ENCODE peak calls at places on chromosomes 16 and 17, in seven cellular contexts. E is EL, L is epithelial cell of esophagus, Y is A549, F is caudate nucleus, R is NCI-H345, G is NCI-H1105 treated with DMSO at 0.1 percent for 48 hours. H is an unnamed sample.

GRCh38 chr16:50473375-50473945 is 74.7 kb upstream of the NKD1 start:
- DNase-seq in E (no peak), L (peak), Y (no peak), F (no peak), R (no peak), G (no peak), H (peak)

GRCh38 chr17:1563786-1564613 is 1.4 kb upstream of the PITPNA start:
- DNase-seq in E (no peak), L (no peak), Y (peak), F (no peak), R (no peak), G (no peak), H (no peak)

GRCh38 chr16:56450275-56450889 is 750 bp downstream of the NUDT21 start:
- DNase-seq in E (peak), L (peak), Y (peak), F (no peak), R (no peak), G (no peak), H (no peak)

GRCh38 chr16:69567031-69567680 is 1.4 kb downstream of the NFAT5 start:
- DNase-seq in E (peak), L (peak), Y (no peak), F (peak), R (no peak), G (no peak), H (peak)

GRCh38 chr17:8488491-8488890 is 52.8 kb downstream of the NDEL1 start:
- DNase-seq in E (no peak), L (no peak), Y (no peak), F (no peak), R (no peak), G (no peak), H (no peak)

GRCh38 chr17:77322534-77323412 is 182.0 kb downstream of the SEC14L1 start:
- DNase-seq in E (peak), L (peak), Y (peak), F (no peak), R (no peak), G (no peak), H (peak)

GRCh38 chr17:30244853-30245385 is 9.4 kb upstream of the SLC6A4 start:
- DNase-seq in E (peak), L (peak), Y (no peak), F (no peak), R (no peak), G (no peak), H (no peak)

GRCh38 chr16:5490499-5490898 is 392.9 kb upstream of the EEF2KMT start:
- DNase-seq in E (no peak), L (no peak), Y (peak), F (no peak), R (no peak), G (no peak), H (no peak)

GRCh38 chr16:4323071-4323844 is 7.4 kb downstream of the GLIS2 start:
- DNase-seq in E (no peak), L (no peak), Y (no peak), F (peak), R (no peak), G (no peak), H (no peak)

GRCh38 chr17:80106176-80106575 is 4.8 kb downstream of the GAA start:
- DNase-seq in E (no peak), L (no peak), Y (no peak), F (no peak), R (peak), G (no peak), H (no peak)

GRCh38 chr16:49277386-49277742 is 4.3 kb downstream of the CBLN1 start:
- DNase-seq in E (no peak), L (no peak), Y (no peak), F (no peak), R (no peak), G (no peak), H (no peak)

GRCh38 chr17:81436294-81436849 is 41.1 kb downstream of the BAHCC1 start:
- DNase-seq in E (no peak), L (no peak), Y (peak), F (no peak), R (no peak), G (no peak), H (no peak)

GRCh38 chr16:50166511-50167500 is 13.7 kb downstream of the TENT4B start:
- DNase-seq in E (peak), L (peak), Y (no peak), F (no peak), R (no peak), G (no peak), H (peak)

GRCh38 chr16:86559802-86560305 is 4.8 kb upstream of the MTHFSD start:
- DNase-seq in E (no peak), L (no peak), Y (no peak), F (no peak), R (no peak), G (no peak), H (no peak)

GRCh38 chr17:17514361-17514992 is 18.3 kb upstream of the RASD1 start:
- DNase-seq in E (no peak), L (no peak), Y (no peak), F (no peak), R (no peak), G (no peak), H (no peak)

GRCh38 chr16:9836118-9836736 is 346.0 kb downstream of the GRIN2A start:
- DNase-seq in E (peak), L (peak), Y (no peak), F (no peak), R (no peak), G (no peak), H (no peak)

GRCh38 chr16:10669791-10670190 is 24.9 kb downstream of the TEKT5 start:
- DNase-seq in E (no peak), L (no peak), Y (no peak), F (no peak), R (no peak), G (no peak), H (no peak)

GRCh38 chr16:85056211-85056748 is 28.7 kb downstream of the KIAA0513 start:
- DNase-seq in E (peak), L (no peak), Y (no peak), F (no peak), R (no peak), G (no peak), H (no peak)

GRCh38 chr17:64061157-64061898 is 40.9 kb upstream of the ICAM2 start:
- DNase-seq in E (no peak), L (peak), Y (no peak), F (no peak), R (no peak), G (no peak), H (no peak)

GRCh38 chr16:12091569-12092346 is 115.2 kb downstream of the SNX29 start:
- DNase-seq in E (no peak), L (no peak), Y (no peak), F (no peak), R (no peak), G (no peak), H (no peak)

GRCh38 chr17:32876414-32877163 is at the start of gene MYO1D:
- DNase-seq in E (peak), L (peak), Y (peak), F (peak), R (peak), G (peak), H (peak)

H was measured in MCF 10A.